ENCODE peak calls at places on chromosomes 13 and 19, in four cellular contexts. X is heart right ventricle, K is breast epithelium, P is aorta. H is an unnamed sample.

GRCh38 chr19:51887522-51888498 is at the start of gene ZNF577:
- DNase-seq in P (peak), K (peak), X (peak), H (peak)

GRCh38 chr19:29545866-29546582 is 20.2 kb downstream of the VSTM2B start:
- DNase-seq in X (no peak), P (peak), K (no peak), H (no peak)

GRCh38 chr13:69565334-69565733 is 542.3 kb upstream of the ATXN8OS start:
- DNase-seq in X (no peak), P (no peak), K (no peak), H (peak)

GRCh38 chr13:83515267-83515666 is 367.0 kb downstream of the SLITRK1 start:
- DNase-seq in P (no peak), K (no peak), X (no peak), H (no peak)

GRCh38 chr19:45852145-45852750 is 10.7 kb downstream of the SYMPK start:
- DNase-seq in X (no peak), K (no peak), P (no peak), H (no peak)

GRCh38 chr19:21697698-21698097 is 69.7 kb downstream of the ZNF100 start:
- DNase-seq in X (no peak), K (no peak), P (no peak), H (no peak)

GRCh38 chr19:46828484-46828883 is 22.2 kb downstream of the AP2S1 start:
- DNase-seq in P (no peak), K (no peak), X (no peak), H (no peak)

GRCh38 chr19:47406711-47407416 is 12.5 kb downstream of the MEIS3 start:
- DNase-seq in X (no peak), P (no peak), K (no peak), H (no peak)

GRCh38 chr13:35475131-35475959 is 1.1 kb downstream of the MAB21L1 start:
- DNase-seq in K (no peak), P (peak), X (peak), H (no peak)

GRCh38 chr13:19601749-19602725 is 31.4 kb upstream of the MPHOSPH8 start:
- DNase-seq in K (no peak), X (no peak), P (peak), H (no peak)

GRCh38 chr13:63425131-63425530 is 2009.5 kb upstream of the PCDH20 start:
- DNase-seq in X (no peak), K (no peak), P (no peak), H (no peak)

GRCh38 chr19:27892500-27892899 is 1320.5 kb downstream of the UQCRFS1 start:
- DNase-seq in P (no peak), K (no peak), X (no peak), H (no peak)

GRCh38 chr19:13036366-13036976 is 41.2 kb downstream of the NFIX start:
- DNase-seq in X (no peak), K (peak), P (peak), H (no peak)

GRCh38 chr13:98285317-98285716 is 108.2 kb upstream of the RNF113B start:
- DNase-seq in P (no peak), X (no peak), K (no peak), H (no peak)

GRCh38 chr19:11064831-11065303 is 24.4 kb upstream of the LDLR start:
- DNase-seq in X (no peak), K (no peak), P (no peak), H (no peak)

GRCh38 chr13:24128112-24128511 is 32.4 kb upstream of the SPATA13 start:
- DNase-seq in K (peak), P (no peak), X (no peak), H (no peak)
- H3K27ac ChIP-seq in K (peak), P (no peak), X (no peak), H (peak)

DNA sequence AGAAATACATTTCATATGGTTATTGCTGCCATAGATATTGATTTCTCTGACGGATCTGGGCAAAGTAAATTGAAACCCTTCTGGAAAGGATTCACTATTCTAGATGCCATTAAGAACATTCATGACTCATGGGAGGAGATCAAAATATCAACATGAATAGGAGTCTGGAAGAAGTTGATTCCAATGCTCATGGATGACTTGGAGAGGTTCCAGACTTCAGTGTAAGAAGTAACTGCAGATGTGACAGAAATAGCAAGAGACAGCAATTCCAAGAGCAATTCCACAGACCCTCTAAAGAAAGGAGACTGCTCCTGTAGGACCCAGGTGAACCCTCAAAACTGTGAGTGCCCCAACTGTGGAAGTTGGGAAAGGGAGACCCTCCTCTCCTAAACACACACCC is 30.9 kb upstream of the KCTD12 start:
- DNase-seq in P (no peak), K (no peak), X (no peak), H (no peak)
- H3K27ac ChIP-seq in P (peak), K (no peak), X (no peak), H (no peak)

GRCh38 chr13:46782066-46782465 is 14.9 kb downstream of the ESD start:
- DNase-seq in P (no peak), X (no peak), K (no peak), H (no peak)

GRCh38 chr13:46778879-46779278 is 18.1 kb downstream of the ESD start:
- DNase-seq in P (no peak), X (no peak), K (no peak), H (no peak)

GRCh38 chr13:46775385-46776065 is 21.4 kb downstream of the ESD start:
- DNase-seq in X (no peak), K (no peak), P (no peak), H (no peak)

GRCh38 chr13:46773556-46773955 is 23.4 kb downstream of the ESD start:
- DNase-seq in K (no peak), P (no peak), X (no peak), H (no peak)

GRCh38 chr13:46778095-46778494 is 18.9 kb downstream of the ESD start:
- DNase-seq in K (no peak), P (no peak), X (no peak), H (no peak)
- H3K27ac ChIP-seq in K (no peak), P (no peak), X (no peak), H (no peak)

DNA sequence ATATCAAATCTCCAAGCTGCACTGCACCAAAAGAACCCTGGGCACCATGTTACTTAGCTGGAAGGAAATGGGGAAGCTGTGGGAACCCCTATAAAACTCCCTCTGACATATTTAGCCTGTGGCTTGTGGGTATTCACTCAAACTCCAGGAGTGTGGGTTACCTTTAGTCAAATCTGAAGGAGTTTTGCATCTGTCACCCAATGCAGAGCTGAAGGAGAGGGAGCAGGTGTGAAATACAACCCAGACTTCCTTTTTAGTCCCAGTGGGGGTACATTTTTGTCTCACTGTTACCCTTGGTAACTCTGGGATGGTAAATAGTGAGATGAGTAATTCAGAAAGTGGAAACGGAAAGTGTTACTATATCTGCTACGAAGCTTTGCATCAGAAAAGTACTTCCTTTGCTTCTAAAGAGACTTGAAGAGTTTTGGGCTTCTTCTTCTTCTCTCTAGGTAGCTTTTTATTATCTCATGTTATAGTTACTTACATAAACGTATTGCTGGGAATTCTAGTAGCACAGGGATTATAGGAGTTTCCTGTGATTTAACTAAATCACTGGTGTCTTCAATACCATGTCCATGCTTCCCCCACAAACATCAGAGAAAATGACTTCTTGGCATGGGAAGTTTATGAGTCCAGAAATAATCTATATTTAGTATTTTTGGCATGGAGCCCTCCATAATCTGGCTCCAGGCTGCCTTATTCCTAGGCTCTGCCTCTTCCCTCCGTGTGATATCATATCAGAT is 105.9 kb downstream of the AKAP11 start:
- DNase-seq in P (no peak), X (no peak), K (no peak), H (no peak)
- H3K27ac ChIP-seq in P (no peak), X (no peak), K (no peak), H (no peak)

DNA sequence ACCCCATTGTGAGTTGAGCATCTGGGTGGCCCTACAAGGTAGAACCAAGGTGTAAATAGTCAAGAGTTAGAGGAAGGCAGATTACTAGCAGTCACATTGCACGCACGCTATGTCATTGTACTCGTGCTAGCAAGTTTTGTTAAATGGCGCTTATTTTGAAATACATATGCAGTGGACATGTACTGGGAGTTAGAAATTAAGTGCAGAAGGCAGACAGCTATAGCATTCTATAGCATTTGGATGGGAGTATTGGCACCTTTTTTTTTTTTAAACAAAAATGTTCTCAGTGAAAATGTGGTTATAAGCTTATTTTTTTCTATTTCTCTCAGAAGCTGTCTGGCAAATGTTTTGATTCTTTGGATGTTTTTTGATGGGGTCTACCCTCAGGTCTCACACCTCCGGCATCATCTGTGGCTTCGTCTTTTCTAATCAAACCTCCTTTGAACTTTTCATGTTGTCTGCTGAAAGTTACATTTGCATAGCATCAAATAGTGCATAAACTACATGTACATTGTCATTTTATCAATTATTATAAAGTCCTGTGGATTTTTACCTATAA is 68.1 kb downstream of the ARHGEF7 start:
- DNase-seq in P (no peak), X (no peak), K (no peak), H (no peak)
- H3K27ac ChIP-seq in P (no peak), X (no peak), K (no peak), H (no peak)

GRCh38 chr13:100564444-100565223 is 24.0 kb downstream of the GGACT start:
- DNase-seq in X (no peak), K (no peak), P (no peak), H (no peak)

GRCh38 chr13:100563779-100564178 is 24.8 kb downstream of the GGACT start:
- DNase-seq in K (no peak), P (no peak), X (no peak), H (no peak)

GRCh38 chr13:100560498-100561215 is 27.9 kb downstream of the GGACT start:
- DNase-seq in P (no peak), K (no peak), X (no peak), H (no peak)

GRCh38 chr13:100561599-100562204 is 26.9 kb downstream of the GGACT start:
- DNase-seq in P (peak), K (no peak), X (no peak), H (no peak)

GRCh38 chr13:100559886-100560285 is 28.7 kb downstream of the GGACT start:
- DNase-seq in X (no peak), K (no peak), P (no peak), H (no peak)
- H3K27ac ChIP-seq in X (no peak), K (no peak), P (no peak), H (no peak)

GRCh38 chr19:54481326-54481930 is 8.3 kb upstream of the CDC42EP5 start:
- DNase-seq in P (peak), K (no peak), X (peak), H (no peak)
- H3K27ac ChIP-seq in P (no peak), K (no peak), X (no peak), H (no peak)

GRCh38 chr19:4710281-4710600 is 13.4 kb downstream of the DPP9 start:
- DNase-seq in X (no peak), P (no peak), K (no peak), H (no peak)
- H3K27ac ChIP-seq in X (peak), P (peak), K (peak), H (peak)

DNA sequence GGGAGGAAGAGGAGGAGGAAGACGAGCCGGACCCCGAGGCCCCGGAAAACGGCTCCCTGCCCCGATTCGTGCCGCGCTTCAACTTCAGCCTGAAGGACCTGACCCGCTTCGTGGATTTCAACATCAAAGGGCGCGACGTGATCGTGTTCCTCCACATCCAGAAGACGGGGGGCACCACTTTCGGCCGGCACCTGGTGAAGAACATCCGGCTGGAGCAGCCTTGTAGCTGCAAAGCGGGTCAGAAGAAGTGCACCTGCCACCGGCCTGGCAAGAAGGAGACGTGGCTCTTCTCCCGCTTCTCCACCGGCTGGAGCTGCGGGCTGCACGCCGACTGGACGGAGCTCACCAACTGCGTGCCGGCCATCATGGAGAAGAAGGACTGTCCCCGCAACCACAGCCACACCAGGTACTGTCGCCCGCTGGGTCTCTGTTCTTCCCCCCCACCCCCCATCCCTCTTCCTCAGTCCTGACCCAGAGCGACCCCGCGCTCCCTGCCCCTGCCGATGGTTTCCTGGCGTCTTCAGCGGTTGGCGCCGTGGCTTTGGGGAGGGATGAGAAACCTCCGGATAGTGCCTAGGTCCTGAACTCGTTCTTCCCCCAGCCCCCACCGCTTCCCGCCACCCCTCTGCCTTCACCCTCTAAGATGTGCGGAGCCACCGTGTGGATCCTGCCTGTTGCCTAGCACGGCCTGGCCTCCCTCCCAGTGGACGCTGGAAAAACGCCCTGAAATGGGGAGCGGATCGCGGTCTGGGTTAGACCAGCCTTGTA is 1.4 kb downstream of the HS6ST3 start:
- DNase-seq in X (peak), K (no peak), P (peak), H (no peak)
- H3K27ac ChIP-seq in X (no peak), K (no peak), P (no peak), H (no peak)